ENCODE peak calls at places on chromosomes 7 and 10, in four cellular contexts. I is heart right ventricle; B is T-cell; L is activated CD8-positive, alpha-beta memory T cell treated with anti-CD3 and anti-CD28 coated beads, Interleukin-2, amount 50 U/mL, for 48 hours. W is an unnamed sample.

GRCh38 chr7:30164567-30164966 is 29.8 kb downstream of the MTURN start:
- DNase-seq in I (no peak), B (no peak), L (no peak), W (no peak)

GRCh38 chr10:103715430-103715829 is 139.9 kb downstream of the SH3PXD2A start:
- DNase-seq in I (no peak), B (no peak), L (no peak), W (no peak)

GRCh38 chr10:19788075-19788686 is 28.1 kb upstream of the PLXDC2 start:
- DNase-seq in I (peak; percentile 14), B (no peak), L (no peak), W (no peak)

GRCh38 chr7:158406364-158406763 is 181.3 kb downstream of the PTPRN2 start:
- DNase-seq in I (no peak), B (no peak), L (no peak), W (no peak)

GRCh38 chr7:159094030-159094740 is 50.5 kb downstream of the VIPR2 start:
- DNase-seq in I (no peak), B (no peak), L (peak; percentile 23), W (peak; percentile 72)

GRCh38 chr10:119189811-119190282 is 11.2 kb upstream of the PRDX3 start:
- DNase-seq in I (no peak), B (no peak), L (no peak), W (no peak)

GRCh38 chr7:20199015-20199737 is 18.0 kb downstream of the MACC1 start:
- DNase-seq in I (no peak), B (no peak), L (no peak), W (no peak)

GRCh38 chr7:155814569-155815276 is 2.5 kb upstream of the SHH start:
- DNase-seq in I (no peak), B (no peak), L (no peak), W (no peak)

GRCh38 chr7:151404216-151405011 is 5.4 kb downstream of the WDR86 start:
- DNase-seq in I (no peak), B (no peak), L (no peak), W (no peak)

GRCh38 chr10:78752708-78753107 is 316.1 kb upstream of the ZMIZ1 start:
- DNase-seq in I (no peak), B (no peak), L (no peak), W (no peak)

GRCh38 chr10:112811741-112812551 is 138.1 kb upstream of the TCF7L2 start:
- DNase-seq in I (no peak), B (no peak), L (no peak), W (peak; percentile 83)

GRCh38 chr7:130149575-130150139 is 55.5 kb downstream of the TMEM209 start:
- DNase-seq in I (no peak), B (no peak), L (no peak), W (no peak)

GRCh38 chr10:103881420-103882284 is 26.3 kb upstream of the SH3PXD2A start:
- DNase-seq in I (peak; percentile 41), B (no peak), L (no peak), W (no peak)

GRCh38 chr10:89904755-89905154 is 203.4 kb downstream of the KIF20B start:
- DNase-seq in I (no peak), B (no peak), L (no peak), W (no peak)

GRCh38 chr7:107559864-107560263 is 3.9 kb downstream of the COG5 start:
- DNase-seq in I (no peak), B (no peak), L (no peak), W (no peak)

GRCh38 chr7:29598607-29599006 is 35.0 kb downstream of the PRR15 start:
- DNase-seq in I (no peak), B (no peak), L (no peak), W (no peak)

GRCh38 chr10:66259836-66260235 is 666.0 kb upstream of the LRRTM3 start:
- DNase-seq in I (no peak), B (no peak), L (no peak), W (no peak)

GRCh38 chr7:107167483-107168232 is 1.1 kb upstream of the HBP1 start:
- DNase-seq in I (peak; percentile 35), B (peak; percentile 64), L (no peak), W (no peak)

GRCh38 chr7:94115316-94115715 is 111.2 kb upstream of the BET1 start:
- DNase-seq in I (no peak), B (no peak), L (no peak), W (no peak)

GRCh38 chr7:46058424-46058823 is 137.4 kb upstream of the IGFBP3 start:
- DNase-seq in I (no peak), B (no peak), L (no peak), W (no peak)

GRCh38 chr10:66980276-66980675 is 54.4 kb downstream of the LRRTM3 start:
- DNase-seq in I (no peak), B (no peak), L (no peak), W (no peak)

GRCh38 chr7:43039346-43039745 is 73.1 kb upstream of the HECW1 start:
- DNase-seq in I (no peak), B (no peak), L (no peak), W (no peak)

GRCh38 chr10:102452672-102453340 is 1.5 kb upstream of the C10orf95 start:
- DNase-seq in I (peak; percentile 42), B (no peak), L (peak; percentile 80), W (no peak)

GRCh38 chr7:112556633-112557032 is 75.8 kb downstream of the LSMEM1 start:
- DNase-seq in I (no peak), B (no peak), L (no peak), W (no peak)